ENCODE peak calls at places on chromosomes 4 and X, in ten cellular contexts. Q is NCI-H345; X is HFF-Myc; M is activated CD8-positive, alpha-beta T cell treated with anti-CD3 and anti-CD28 coated beads for 36 hours; E is iris pigment epithelial cell; A is stimulated activated effector memory CD8-positive, alpha-beta T cell treated with anti-CD3 and anti-CD28 coated beads, Interleukin-12 subunit alpha, Interleukin-12 subunit beta, amount 100 ng/mL, for 72 hours; T is kidney glomerular epithelial cell; N is T-helper 17 cell; H is left ventricle myocardium inferior; S is NCI-H1092 treated with DMSO at 0.1 percent for 48 hours. P is an unnamed sample.

GRCh38 chr4:3013839-3014350 is 50.5 kb downstream of the GRK4 start:
- DNase-seq in Q (no peak), X (no peak), M (peak), E (no peak), A (no peak), T (no peak), N (no peak), H (no peak), S (no peak), P (no peak)

GRCh38 chrX:10356979-10357378 is 200.2 kb downstream of the CLCN4 start:
- DNase-seq in Q (no peak), X (no peak), M (peak), E (peak), A (no peak), T (no peak), N (no peak), H (no peak), S (no peak), P (no peak)

GRCh38 chr4:87521757-87522374 is 7.3 kb downstream of the SPARCL1 start:
- DNase-seq in Q (no peak), X (no peak), M (no peak), E (peak), A (no peak), T (no peak), N (no peak), H (no peak), S (peak), P (peak)

GRCh38 chr4:122364700-122365404 is 14.0 kb upstream of the ADAD1 start:
- DNase-seq in Q (no peak), X (no peak), M (peak), E (no peak), A (no peak), T (no peak), N (no peak), H (no peak), S (no peak), P (no peak)

GRCh38 chrX:153719238-153719637 is 4.9 kb downstream of the BCAP31 start:
- DNase-seq in Q (no peak), X (no peak), M (no peak), E (no peak), A (no peak), T (no peak), N (no peak), H (no peak), S (no peak), P (no peak)

GRCh38 chr4:75621715-75622114 is 8.6 kb downstream of the CDKL2 start:
- DNase-seq in Q (no peak), X (no peak), M (no peak), E (no peak), A (no peak), T (no peak), N (no peak), H (no peak), S (no peak), P (no peak)

GRCh38 chr4:162891788-162892707 is 274.6 kb downstream of the NAF1 start:
- DNase-seq in Q (no peak), X (no peak), M (no peak), E (no peak), A (no peak), T (no peak), N (no peak), H (no peak), S (no peak), P (no peak)

GRCh38 chr4:125728568-125728967 is 413.8 kb downstream of the FAT4 start:
- DNase-seq in Q (no peak), X (no peak), M (no peak), E (peak), A (no peak), T (peak), N (no peak), H (no peak), S (no peak), P (no peak)

GRCh38 chr4:146381263-146381872 is 140.4 kb downstream of the SLC10A7 start:
- DNase-seq in Q (no peak), X (no peak), M (no peak), E (peak), A (no peak), T (no peak), N (no peak), H (no peak), S (no peak), P (no peak)

GRCh38 chr4:99811850-99812249 is 4.8 kb upstream of the DAPP1 start:
- DNase-seq in Q (no peak), X (no peak), M (peak), E (peak), A (peak), T (peak), N (no peak), H (no peak), S (no peak), P (no peak)

GRCh38 chr4:54104907-54105306 is 4.9 kb downstream of the GSX2 start:
- DNase-seq in Q (no peak), X (no peak), M (no peak), E (no peak), A (no peak), T (no peak), N (no peak), H (no peak), S (no peak), P (no peak)

GRCh38 chr4:2007804-2008670 is 737 bp downstream of the NELFA start:
- DNase-seq in Q (no peak), X (no peak), M (peak), E (peak), A (no peak), T (peak), N (no peak), H (no peak), S (no peak), P (no peak)

GRCh38 chrX:413322-414201 is 26.9 kb upstream of the PPP2R3B start:
- DNase-seq in Q (no peak), X (no peak), M (no peak), E (peak), A (no peak), T (no peak), N (no peak), H (peak), S (peak), P (no peak)

GRCh38 chr4:37615059-37615719 is 71.0 kb downstream of the RELL1 start:
- DNase-seq in Q (no peak), X (no peak), M (no peak), E (no peak), A (no peak), T (no peak), N (no peak), H (no peak), S (no peak), P (no peak)

GRCh38 chr4:13706716-13707115 is 79.2 kb upstream of the BOD1L1 start:
- DNase-seq in Q (no peak), X (no peak), M (no peak), E (no peak), A (no peak), T (peak), N (no peak), H (no peak), S (no peak), P (no peak)

GRCh38 chr4:55503164-55503563 is 43.5 kb downstream of the CLOCK start:
- DNase-seq in Q (no peak), X (peak), M (no peak), E (peak), A (no peak), T (peak), N (no peak), H (no peak), S (no peak), P (no peak)

GRCh38 chr4:13933163-13933562 is 305.6 kb upstream of the BOD1L1 start:
- DNase-seq in Q (no peak), X (no peak), M (no peak), E (peak), A (no peak), T (peak), N (no peak), H (no peak), S (no peak), P (no peak)

GRCh38 chrX:64805683-64806082 is 170.6 kb downstream of the ZC4H2 start:
- DNase-seq in Q (no peak), X (no peak), M (no peak), E (no peak), A (no peak), T (no peak), N (no peak), H (no peak), S (no peak), P (no peak)

GRCh38 chrX:21176927-21177571 is 197.2 kb upstream of the CNKSR2 start:
- DNase-seq in Q (peak), X (no peak), M (no peak), E (no peak), A (no peak), T (no peak), N (no peak), H (no peak), S (peak), P (no peak)

GRCh38 chr4:147110968-147111367 is 165.3 kb upstream of the TTC29 start:
- DNase-seq in Q (no peak), X (no peak), M (no peak), E (peak), A (no peak), T (no peak), N (no peak), H (no peak), S (no peak), P (no peak)

GRCh38 chrX:39682778-39683177 is 415.0 kb downstream of the BCOR start:
- DNase-seq in Q (no peak), X (no peak), M (no peak), E (no peak), A (no peak), T (no peak), N (no peak), H (no peak), S (no peak), P (no peak)

GRCh38 chr4:151324449-151325319 is 721 bp downstream of the SH3D19 start:
- DNase-seq in Q (peak), X (peak), M (peak), E (peak), A (no peak), T (peak), N (no peak), H (peak), S (peak), P (no peak)

GRCh38 chr4:52658671-52659015 is 458 bp downstream of the USP46 start:
- DNase-seq in Q (no peak), X (no peak), M (no peak), E (no peak), A (no peak), T (no peak), N (no peak), H (no peak), S (no peak), P (no peak)

GRCh38 chr4:160675550-160675949 is 1488.2 kb downstream of the FSTL5 start:
- DNase-seq in Q (no peak), X (no peak), M (no peak), E (no peak), A (no peak), T (no peak), N (no peak), H (no peak), S (no peak), P (no peak)

GRCh38 chr4:73021634-73022033 is 47.9 kb downstream of the COX18 start:
- DNase-seq in Q (no peak), X (no peak), M (peak), E (peak), A (no peak), T (peak), N (no peak), H (no peak), S (no peak), P (no peak)

GRCh38 chr4:9924750-9925149 is 96.5 kb downstream of the SLC2A9 start:
- DNase-seq in Q (peak), X (no peak), M (no peak), E (peak), A (no peak), T (peak), N (no peak), H (no peak), S (peak), P (peak)

GRCh38 chrX:110244951-110245480 is 72.9 kb downstream of the AMMECR1 start:
- DNase-seq in Q (no peak), X (no peak), M (no peak), E (no peak), A (no peak), T (no peak), N (no peak), H (no peak), S (no peak), P (no peak)

P was measured in NCI-H1105.